ENCODE peak calls at places on chromosomes 3 and 15, in ten cellular contexts. One of them, this sample, is unnamed.

GRCh38 chr3:88059380-88060160 is 515 bp downstream of the ZNF654 start:
- DNase-seq in right cardiac atrium: no peak
- DNase-seq in left lung: peak
- DNase-seq in body of pancreas: peak
- DNase-seq in SJSA1: no peak
- DNase-seq in CD4-positive, alpha-beta memory T cell: no peak
- DNase-seq in astrocyte: no peak
- DNase-seq in mesenchymal stem cell: peak
- DNase-seq in dorsolateral prefrontal cortex: no peak
- DNase-seq in heart right ventricle: no peak
- DNase-seq in this sample: peak

GRCh38 chr3:39637807-39638206 is 170.3 kb downstream of the MOBP start:
- DNase-seq in right cardiac atrium: no peak
- DNase-seq in astrocyte: peak
- DNase-seq in heart right ventricle: no peak
- DNase-seq in mesenchymal stem cell: peak
- DNase-seq in SJSA1: no peak
- DNase-seq in body of pancreas: no peak
- DNase-seq in left lung: no peak
- DNase-seq in CD4-positive, alpha-beta memory T cell: no peak
- DNase-seq in dorsolateral prefrontal cortex: no peak
- DNase-seq in this sample: peak

GRCh38 chr3:153442386-153442785 is 280.4 kb downstream of the RAP2B start:
- DNase-seq in SJSA1: no peak
- DNase-seq in CD4-positive, alpha-beta memory T cell: no peak
- DNase-seq in heart right ventricle: no peak
- DNase-seq in mesenchymal stem cell: no peak
- DNase-seq in body of pancreas: no peak
- DNase-seq in dorsolateral prefrontal cortex: no peak
- DNase-seq in left lung: no peak
- DNase-seq in right cardiac atrium: no peak
- DNase-seq in astrocyte: no peak
- DNase-seq in this sample: no peak

GRCh38 chr15:80695099-80695910 is at the start of gene ABHD17C:
- DNase-seq in left lung: peak
- DNase-seq in dorsolateral prefrontal cortex: peak
- DNase-seq in CD4-positive, alpha-beta memory T cell: peak
- DNase-seq in mesenchymal stem cell: peak
- DNase-seq in right cardiac atrium: peak
- DNase-seq in SJSA1: peak
- DNase-seq in astrocyte: peak
- DNase-seq in body of pancreas: peak
- DNase-seq in heart right ventricle: peak
- DNase-seq in this sample: peak

GRCh38 chr15:101124731-101125558 is 126.9 kb downstream of the CHSY1 start:
- DNase-seq in astrocyte: peak
- DNase-seq in SJSA1: peak
- DNase-seq in mesenchymal stem cell: peak
- DNase-seq in dorsolateral prefrontal cortex: no peak
- DNase-seq in right cardiac atrium: peak
- DNase-seq in CD4-positive, alpha-beta memory T cell: no peak
- DNase-seq in heart right ventricle: no peak
- DNase-seq in body of pancreas: no peak
- DNase-seq in left lung: no peak
- DNase-seq in this sample: peak

GRCh38 chr3:21641959-21642358 is 109.1 kb downstream of the ZNF385D start:
- DNase-seq in right cardiac atrium: no peak
- DNase-seq in heart right ventricle: no peak
- DNase-seq in dorsolateral prefrontal cortex: no peak
- DNase-seq in astrocyte: no peak
- DNase-seq in CD4-positive, alpha-beta memory T cell: no peak
- DNase-seq in SJSA1: no peak
- DNase-seq in left lung: no peak
- DNase-seq in body of pancreas: no peak
- DNase-seq in mesenchymal stem cell: no peak
- DNase-seq in this sample: no peak

GRCh38 chr15:48775556-48775955 is 35.3 kb downstream of the CEP152 start:
- DNase-seq in left lung: no peak
- DNase-seq in CD4-positive, alpha-beta memory T cell: no peak
- DNase-seq in dorsolateral prefrontal cortex: no peak
- DNase-seq in body of pancreas: no peak
- DNase-seq in right cardiac atrium: no peak
- DNase-seq in mesenchymal stem cell: no peak
- DNase-seq in heart right ventricle: no peak
- DNase-seq in SJSA1: no peak
- DNase-seq in astrocyte: no peak
- DNase-seq in this sample: no peak

GRCh38 chr3:12170207-12170606 is 11.5 kb upstream of the TIMP4 start:
- DNase-seq in body of pancreas: no peak
- DNase-seq in mesenchymal stem cell: peak
- DNase-seq in CD4-positive, alpha-beta memory T cell: no peak
- DNase-seq in astrocyte: peak
- DNase-seq in left lung: no peak
- DNase-seq in right cardiac atrium: no peak
- DNase-seq in SJSA1: no peak
- DNase-seq in heart right ventricle: no peak
- DNase-seq in dorsolateral prefrontal cortex: no peak
- DNase-seq in this sample: no peak

GRCh38 chr15:64740361-64741170 is 34.8 kb downstream of the RBPMS2 start:
- DNase-seq in heart right ventricle: peak
- DNase-seq in mesenchymal stem cell: peak
- DNase-seq in dorsolateral prefrontal cortex: no peak
- DNase-seq in CD4-positive, alpha-beta memory T cell: no peak
- DNase-seq in right cardiac atrium: peak
- DNase-seq in SJSA1: no peak
- DNase-seq in left lung: peak
- DNase-seq in body of pancreas: peak
- DNase-seq in astrocyte: peak
- DNase-seq in this sample: peak

GRCh38 chr3:129503387-129504010 is 24.9 kb upstream of the RHO start:
- DNase-seq in SJSA1: no peak
- DNase-seq in heart right ventricle: no peak
- DNase-seq in dorsolateral prefrontal cortex: no peak
- DNase-seq in astrocyte: no peak
- DNase-seq in right cardiac atrium: peak
- DNase-seq in CD4-positive, alpha-beta memory T cell: no peak
- DNase-seq in mesenchymal stem cell: peak
- DNase-seq in left lung: no peak
- DNase-seq in body of pancreas: no peak
- DNase-seq in this sample: peak

GRCh38 chr15:89442671-89443307 is 53.6 kb downstream of the RHCG start:
- DNase-seq in astrocyte: no peak
- DNase-seq in body of pancreas: peak
- DNase-seq in mesenchymal stem cell: peak
- DNase-seq in left lung: no peak
- DNase-seq in right cardiac atrium: no peak
- DNase-seq in dorsolateral prefrontal cortex: peak
- DNase-seq in heart right ventricle: no peak
- DNase-seq in SJSA1: peak
- DNase-seq in CD4-positive, alpha-beta memory T cell: no peak
- DNase-seq in this sample: peak

GRCh38 chr15:99123706-99124451 is 19.0 kb downstream of the SYNM start:
- DNase-seq in dorsolateral prefrontal cortex: peak
- DNase-seq in astrocyte: peak
- DNase-seq in right cardiac atrium: peak
- DNase-seq in mesenchymal stem cell: peak
- DNase-seq in heart right ventricle: peak
- DNase-seq in CD4-positive, alpha-beta memory T cell: no peak
- DNase-seq in SJSA1: peak
- DNase-seq in body of pancreas: peak
- DNase-seq in left lung: peak
- DNase-seq in this sample: peak

GRCh38 chr15:37056168-37056893 is 44.0 kb downstream of the MEIS2 start:
- DNase-seq in astrocyte: peak
- DNase-seq in left lung: no peak
- DNase-seq in dorsolateral prefrontal cortex: no peak
- DNase-seq in SJSA1: no peak
- DNase-seq in body of pancreas: no peak
- DNase-seq in heart right ventricle: peak
- DNase-seq in CD4-positive, alpha-beta memory T cell: no peak
- DNase-seq in mesenchymal stem cell: no peak
- DNase-seq in right cardiac atrium: peak
- DNase-seq in this sample: no peak

GRCh38 chr15:37054336-37054735 is 46.0 kb downstream of the MEIS2 start:
- DNase-seq in dorsolateral prefrontal cortex: no peak
- DNase-seq in right cardiac atrium: no peak
- DNase-seq in SJSA1: no peak
- DNase-seq in left lung: no peak
- DNase-seq in heart right ventricle: no peak
- DNase-seq in body of pancreas: no peak
- DNase-seq in mesenchymal stem cell: no peak
- DNase-seq in CD4-positive, alpha-beta memory T cell: no peak
- DNase-seq in astrocyte: peak
- DNase-seq in this sample: no peak

GRCh38 chr15:37056894-37057205 is 43.5 kb downstream of the MEIS2 start:
- DNase-seq in astrocyte: peak
- DNase-seq in left lung: no peak
- DNase-seq in dorsolateral prefrontal cortex: no peak
- DNase-seq in heart right ventricle: no peak
- DNase-seq in SJSA1: no peak
- DNase-seq in CD4-positive, alpha-beta memory T cell: no peak
- DNase-seq in body of pancreas: no peak
- DNase-seq in mesenchymal stem cell: no peak
- DNase-seq in right cardiac atrium: no peak
- DNase-seq in this sample: no peak

GRCh38 chr15:37053070-37053653 is 47.2 kb downstream of the MEIS2 start:
- DNase-seq in dorsolateral prefrontal cortex: no peak
- DNase-seq in astrocyte: peak
- DNase-seq in heart right ventricle: no peak
- DNase-seq in left lung: no peak
- DNase-seq in mesenchymal stem cell: no peak
- DNase-seq in CD4-positive, alpha-beta memory T cell: no peak
- DNase-seq in body of pancreas: no peak
- DNase-seq in SJSA1: no peak
- DNase-seq in right cardiac atrium: no peak
- DNase-seq in this sample: peak

DNA sequence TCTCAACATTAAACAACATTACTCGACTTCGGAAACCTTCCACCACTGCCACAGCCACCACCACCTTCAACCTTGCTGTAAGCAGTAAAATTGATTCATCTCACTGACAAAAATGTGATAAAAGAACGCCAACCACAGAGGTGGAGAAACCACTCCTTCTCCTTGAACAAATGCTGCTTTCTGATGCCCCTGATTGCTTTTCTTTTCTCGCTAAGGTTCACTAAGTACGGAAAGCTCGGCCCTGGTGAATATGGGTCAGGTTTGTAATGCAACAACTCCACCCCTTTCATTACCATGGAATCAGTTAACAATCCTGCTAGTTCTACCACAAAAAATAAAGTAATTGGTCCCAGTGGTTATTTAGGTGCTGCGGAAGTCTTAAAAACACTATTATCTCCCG is 44.9 kb downstream of the MEIS2 start:
- DNase-seq in left lung: no peak
- DNase-seq in heart right ventricle: no peak
- DNase-seq in body of pancreas: no peak
- DNase-seq in SJSA1: no peak
- DNase-seq in astrocyte: no peak
- DNase-seq in mesenchymal stem cell: no peak
- DNase-seq in dorsolateral prefrontal cortex: no peak
- DNase-seq in right cardiac atrium: no peak
- DNase-seq in CD4-positive, alpha-beta memory T cell: no peak
- DNase-seq in this sample: no peak
- H3K27ac ChIP-seq in left lung: no peak
- H3K27ac ChIP-seq in heart right ventricle: peak
- H3K27ac ChIP-seq in body of pancreas: no peak
- H3K27ac ChIP-seq in SJSA1: no peak
- H3K27ac ChIP-seq in astrocyte: peak
- H3K27ac ChIP-seq in mesenchymal stem cell: no peak
- H3K27ac ChIP-seq in dorsolateral prefrontal cortex: no peak
- H3K27ac ChIP-seq in right cardiac atrium: no peak
- H3K27ac ChIP-seq in CD4-positive, alpha-beta memory T cell: no peak
- H3K27ac ChIP-seq in this sample: no peak

GRCh38 chr15:85124173-85124572 is 142.5 kb downstream of the PDE8A start:
- DNase-seq in mesenchymal stem cell: no peak
- DNase-seq in CD4-positive, alpha-beta memory T cell: no peak
- DNase-seq in right cardiac atrium: no peak
- DNase-seq in body of pancreas: no peak
- DNase-seq in astrocyte: no peak
- DNase-seq in left lung: no peak
- DNase-seq in dorsolateral prefrontal cortex: no peak
- DNase-seq in heart right ventricle: no peak
- DNase-seq in SJSA1: no peak
- DNase-seq in this sample: no peak
- H3K27ac ChIP-seq in mesenchymal stem cell: no peak
- H3K27ac ChIP-seq in CD4-positive, alpha-beta memory T cell: no peak
- H3K27ac ChIP-seq in right cardiac atrium: no peak
- H3K27ac ChIP-seq in body of pancreas: no peak
- H3K27ac ChIP-seq in astrocyte: no peak
- H3K27ac ChIP-seq in left lung: no peak
- H3K27ac ChIP-seq in dorsolateral prefrontal cortex: no peak
- H3K27ac ChIP-seq in heart right ventricle: no peak
- H3K27ac ChIP-seq in SJSA1: no peak
- H3K27ac ChIP-seq in this sample: no peak

GRCh38 chr3:142315083-142315482 is 89.7 kb upstream of the GK5 start:
- DNase-seq in astrocyte: peak
- DNase-seq in left lung: no peak
- DNase-seq in right cardiac atrium: no peak
- DNase-seq in mesenchymal stem cell: peak
- DNase-seq in SJSA1: peak
- DNase-seq in heart right ventricle: no peak
- DNase-seq in body of pancreas: no peak
- DNase-seq in dorsolateral prefrontal cortex: no peak
- DNase-seq in CD4-positive, alpha-beta memory T cell: no peak
- DNase-seq in this sample: peak

GRCh38 chr3:142319094-142319493 is 93.7 kb upstream of the GK5 start:
- DNase-seq in right cardiac atrium: no peak
- DNase-seq in left lung: no peak
- DNase-seq in CD4-positive, alpha-beta memory T cell: no peak
- DNase-seq in body of pancreas: no peak
- DNase-seq in heart right ventricle: no peak
- DNase-seq in mesenchymal stem cell: peak
- DNase-seq in dorsolateral prefrontal cortex: no peak
- DNase-seq in astrocyte: peak
- DNase-seq in SJSA1: no peak
- DNase-seq in this sample: peak

GRCh38 chr3:142318331-142318730 is 92.9 kb upstream of the GK5 start:
- DNase-seq in SJSA1: no peak
- DNase-seq in CD4-positive, alpha-beta memory T cell: no peak
- DNase-seq in mesenchymal stem cell: no peak
- DNase-seq in astrocyte: peak
- DNase-seq in right cardiac atrium: no peak
- DNase-seq in heart right ventricle: no peak
- DNase-seq in body of pancreas: no peak
- DNase-seq in dorsolateral prefrontal cortex: no peak
- DNase-seq in left lung: no peak
- DNase-seq in this sample: no peak

GRCh38 chr3:142319912-142320311 is 94.5 kb upstream of the GK5 start:
- DNase-seq in SJSA1: no peak
- DNase-seq in CD4-positive, alpha-beta memory T cell: no peak
- DNase-seq in dorsolateral prefrontal cortex: no peak
- DNase-seq in heart right ventricle: no peak
- DNase-seq in astrocyte: peak
- DNase-seq in left lung: no peak
- DNase-seq in body of pancreas: no peak
- DNase-seq in mesenchymal stem cell: no peak
- DNase-seq in right cardiac atrium: no peak
- DNase-seq in this sample: no peak
- H3K27ac ChIP-seq in SJSA1: no peak
- H3K27ac ChIP-seq in CD4-positive, alpha-beta memory T cell: no peak
- H3K27ac ChIP-seq in dorsolateral prefrontal cortex: no peak
- H3K27ac ChIP-seq in heart right ventricle: no peak
- H3K27ac ChIP-seq in astrocyte: no peak
- H3K27ac ChIP-seq in left lung: no peak
- H3K27ac ChIP-seq in body of pancreas: no peak
- H3K27ac ChIP-seq in mesenchymal stem cell: no peak
- H3K27ac ChIP-seq in right cardiac atrium: no peak
- H3K27ac ChIP-seq in this sample: no peak

GRCh38 chr3:64215084-64215483 is 10.2 kb downstream of the PRICKLE2 start:
- DNase-seq in right cardiac atrium: no peak
- DNase-seq in SJSA1: no peak
- DNase-seq in heart right ventricle: no peak
- DNase-seq in mesenchymal stem cell: no peak
- DNase-seq in CD4-positive, alpha-beta memory T cell: no peak
- DNase-seq in body of pancreas: no peak
- DNase-seq in left lung: no peak
- DNase-seq in dorsolateral prefrontal cortex: no peak
- DNase-seq in astrocyte: no peak
- DNase-seq in this sample: no peak
- H3K27ac ChIP-seq in right cardiac atrium: no peak
- H3K27ac ChIP-seq in SJSA1: no peak
- H3K27ac ChIP-seq in heart right ventricle: peak
- H3K27ac ChIP-seq in mesenchymal stem cell: peak
- H3K27ac ChIP-seq in CD4-positive, alpha-beta memory T cell: no peak
- H3K27ac ChIP-seq in body of pancreas: peak
- H3K27ac ChIP-seq in left lung: peak
- H3K27ac ChIP-seq in dorsolateral prefrontal cortex: no peak
- H3K27ac ChIP-seq in astrocyte: no peak
- H3K27ac ChIP-seq in this sample: no peak

This sample was measured in PC-3.